ENCODE peak calls at places on chromosomes 7 and 10, in nine cellular contexts. One of them, this sample, is unnamed.

GRCh38 chr10:12041766-12042408 is 722 bp downstream of the UPF2 start:
- DNase-seq in uterus: no peak
- DNase-seq in lung: no peak
- DNase-seq in cardiac muscle cell: peak; percentile 31
- DNase-seq in HCT116: no peak
- DNase-seq in GM23338: peak; percentile 39
- DNase-seq in neural progenitor cell: peak; percentile 20
- DNase-seq in esophagus muscularis mucosa: no peak
- DNase-seq in mucosa of descending colon: peak; percentile 55
- DNase-seq in this sample: peak; percentile 51

GRCh38 chr10:77578583-77579227 is 58.9 kb downstream of the KCNMA1 start:
- DNase-seq in lung: no peak
- DNase-seq in cardiac muscle cell: no peak
- DNase-seq in uterus: no peak
- DNase-seq in HCT116: no peak
- DNase-seq in neural progenitor cell: no peak
- DNase-seq in esophagus muscularis mucosa: no peak
- DNase-seq in GM23338: no peak
- DNase-seq in mucosa of descending colon: no peak
- DNase-seq in this sample: no peak

GRCh38 chr10:124127965-124128810 is 34.8 kb upstream of the CHST15 start:
- DNase-seq in uterus: no peak
- DNase-seq in esophagus muscularis mucosa: no peak
- DNase-seq in cardiac muscle cell: no peak
- DNase-seq in mucosa of descending colon: no peak
- DNase-seq in neural progenitor cell: no peak
- DNase-seq in lung: no peak
- DNase-seq in HCT116: no peak
- DNase-seq in GM23338: no peak
- DNase-seq in this sample: no peak

GRCh38 chr7:97024209-97025129 is at the start of gene DLX5:
- DNase-seq in esophagus muscularis mucosa: peak; percentile 89
- DNase-seq in lung: no peak
- DNase-seq in HCT116: no peak
- DNase-seq in uterus: no peak
- DNase-seq in GM23338: peak; percentile 95
- DNase-seq in cardiac muscle cell: no peak
- DNase-seq in neural progenitor cell: peak; percentile 90
- DNase-seq in mucosa of descending colon: no peak
- DNase-seq in this sample: no peak

GRCh38 chr7:1767524-1767923 is 97.4 kb downstream of the ELFN1 start:
- DNase-seq in esophagus muscularis mucosa: no peak
- DNase-seq in neural progenitor cell: peak; percentile 53
- DNase-seq in cardiac muscle cell: peak; percentile 42
- DNase-seq in HCT116: peak; percentile 10
- DNase-seq in mucosa of descending colon: no peak
- DNase-seq in uterus: no peak
- DNase-seq in lung: no peak
- DNase-seq in GM23338: peak; percentile 66
- DNase-seq in this sample: no peak

GRCh38 chr10:61935085-61935484 is 33.6 kb downstream of the ARID5B start:
- DNase-seq in lung: no peak
- DNase-seq in cardiac muscle cell: no peak
- DNase-seq in esophagus muscularis mucosa: no peak
- DNase-seq in GM23338: no peak
- DNase-seq in HCT116: no peak
- DNase-seq in uterus: no peak
- DNase-seq in neural progenitor cell: no peak
- DNase-seq in mucosa of descending colon: no peak
- DNase-seq in this sample: no peak

GRCh38 chr7:114294036-114294435 is 120.6 kb upstream of the FOXP2 start:
- DNase-seq in uterus: no peak
- DNase-seq in lung: no peak
- DNase-seq in mucosa of descending colon: no peak
- DNase-seq in GM23338: no peak
- DNase-seq in esophagus muscularis mucosa: no peak
- DNase-seq in neural progenitor cell: no peak
- DNase-seq in cardiac muscle cell: no peak
- DNase-seq in HCT116: no peak
- DNase-seq in this sample: no peak

GRCh38 chr10:109735776-109736175 is 187.5 kb downstream of the XPNPEP1 start:
- DNase-seq in neural progenitor cell: no peak
- DNase-seq in uterus: no peak
- DNase-seq in lung: no peak
- DNase-seq in GM23338: no peak
- DNase-seq in mucosa of descending colon: no peak
- DNase-seq in esophagus muscularis mucosa: no peak
- DNase-seq in HCT116: no peak
- DNase-seq in cardiac muscle cell: no peak
- DNase-seq in this sample: no peak

GRCh38 chr7:145718129-145718528 is 398.5 kb upstream of the CNTNAP2 start:
- DNase-seq in mucosa of descending colon: no peak
- DNase-seq in cardiac muscle cell: no peak
- DNase-seq in esophagus muscularis mucosa: no peak
- DNase-seq in neural progenitor cell: peak; percentile 71
- DNase-seq in HCT116: no peak
- DNase-seq in uterus: no peak
- DNase-seq in GM23338: peak; percentile 16
- DNase-seq in lung: no peak
- DNase-seq in this sample: no peak

GRCh38 chr7:25968205-25968993 is 183.6 kb upstream of the NFE2L3 start:
- DNase-seq in GM23338: no peak
- DNase-seq in mucosa of descending colon: no peak
- DNase-seq in esophagus muscularis mucosa: no peak
- DNase-seq in HCT116: no peak
- DNase-seq in uterus: no peak
- DNase-seq in lung: no peak
- DNase-seq in cardiac muscle cell: no peak
- DNase-seq in neural progenitor cell: no peak
- DNase-seq in this sample: no peak

GRCh38 chr10:31262672-31263071 is 56.3 kb upstream of the ZEB1 start:
- DNase-seq in lung: no peak
- DNase-seq in cardiac muscle cell: no peak
- DNase-seq in uterus: no peak
- DNase-seq in neural progenitor cell: no peak
- DNase-seq in GM23338: no peak
- DNase-seq in mucosa of descending colon: peak; percentile 9
- DNase-seq in esophagus muscularis mucosa: no peak
- DNase-seq in HCT116: no peak
- DNase-seq in this sample: no peak

GRCh38 chr10:17084258-17084657 is 45.4 kb downstream of the CUBN start:
- DNase-seq in esophagus muscularis mucosa: no peak
- DNase-seq in HCT116: no peak
- DNase-seq in GM23338: no peak
- DNase-seq in cardiac muscle cell: no peak
- DNase-seq in mucosa of descending colon: no peak
- DNase-seq in neural progenitor cell: no peak
- DNase-seq in lung: no peak
- DNase-seq in uterus: no peak
- DNase-seq in this sample: no peak

GRCh38 chr7:97018775-97019535 is 5.7 kb downstream of the DLX5 start:
- DNase-seq in esophagus muscularis mucosa: peak; percentile 64
- DNase-seq in lung: no peak
- DNase-seq in cardiac muscle cell: no peak
- DNase-seq in GM23338: peak; percentile 48
- DNase-seq in mucosa of descending colon: no peak
- DNase-seq in uterus: no peak
- DNase-seq in HCT116: no peak
- DNase-seq in neural progenitor cell: peak; percentile 57
- DNase-seq in this sample: no peak

GRCh38 chr10:132847856-132848255 is 61.9 kb upstream of the NKX6-2 start:
- DNase-seq in GM23338: no peak
- DNase-seq in uterus: no peak
- DNase-seq in esophagus muscularis mucosa: no peak
- DNase-seq in HCT116: no peak
- DNase-seq in neural progenitor cell: no peak
- DNase-seq in lung: no peak
- DNase-seq in mucosa of descending colon: no peak
- DNase-seq in cardiac muscle cell: no peak
- DNase-seq in this sample: no peak

GRCh38 chr10:97069576-97070362 is 116.0 kb downstream of the SLIT1 start:
- DNase-seq in uterus: no peak
- DNase-seq in GM23338: no peak
- DNase-seq in esophagus muscularis mucosa: no peak
- DNase-seq in HCT116: peak; percentile 68
- DNase-seq in neural progenitor cell: no peak
- DNase-seq in cardiac muscle cell: no peak
- DNase-seq in mucosa of descending colon: no peak
- DNase-seq in lung: no peak
- DNase-seq in this sample: no peak

GRCh38 chr7:10022957-10023356 is 950.7 kb upstream of the PHF14 start:
- DNase-seq in lung: no peak
- DNase-seq in HCT116: peak; percentile 12
- DNase-seq in uterus: no peak
- DNase-seq in cardiac muscle cell: peak; percentile 67
- DNase-seq in mucosa of descending colon: no peak
- DNase-seq in GM23338: peak; percentile 72
- DNase-seq in esophagus muscularis mucosa: no peak
- DNase-seq in neural progenitor cell: peak; percentile 62
- DNase-seq in this sample: no peak

GRCh38 chr10:88064608-88065383 is 201.4 kb downstream of the PTEN start:
- DNase-seq in neural progenitor cell: no peak
- DNase-seq in GM23338: no peak
- DNase-seq in cardiac muscle cell: no peak
- DNase-seq in HCT116: no peak
- DNase-seq in uterus: peak; percentile 82
- DNase-seq in mucosa of descending colon: peak; percentile 50
- DNase-seq in esophagus muscularis mucosa: peak; percentile 93
- DNase-seq in lung: peak; percentile 72
- DNase-seq in this sample: peak; percentile 54

GRCh38 chr7:39709768-39710291 is 86.5 kb downstream of the RALA start:
- DNase-seq in lung: no peak
- DNase-seq in esophagus muscularis mucosa: no peak
- DNase-seq in mucosa of descending colon: peak; percentile 20
- DNase-seq in uterus: no peak
- DNase-seq in HCT116: no peak
- DNase-seq in cardiac muscle cell: peak; percentile 47
- DNase-seq in GM23338: peak; percentile 42
- DNase-seq in neural progenitor cell: peak; percentile 68
- DNase-seq in this sample: no peak

GRCh38 chr7:96388620-96389383 is 66.9 kb upstream of the SLC25A13 start:
- DNase-seq in lung: no peak
- DNase-seq in cardiac muscle cell: no peak
- DNase-seq in uterus: peak; percentile 39
- DNase-seq in neural progenitor cell: no peak
- DNase-seq in GM23338: peak; percentile 11
- DNase-seq in HCT116: no peak
- DNase-seq in mucosa of descending colon: no peak
- DNase-seq in esophagus muscularis mucosa: no peak
- DNase-seq in this sample: no peak

GRCh38 chr7:28298870-28299484 is 113.3 kb upstream of the CREB5 start:
- DNase-seq in GM23338: peak; percentile 89
- DNase-seq in mucosa of descending colon: peak; percentile 40
- DNase-seq in neural progenitor cell: peak; percentile 81
- DNase-seq in uterus: no peak
- DNase-seq in cardiac muscle cell: peak; percentile 79
- DNase-seq in HCT116: peak; percentile 48
- DNase-seq in lung: no peak
- DNase-seq in esophagus muscularis mucosa: no peak
- DNase-seq in this sample: no peak

DNA sequence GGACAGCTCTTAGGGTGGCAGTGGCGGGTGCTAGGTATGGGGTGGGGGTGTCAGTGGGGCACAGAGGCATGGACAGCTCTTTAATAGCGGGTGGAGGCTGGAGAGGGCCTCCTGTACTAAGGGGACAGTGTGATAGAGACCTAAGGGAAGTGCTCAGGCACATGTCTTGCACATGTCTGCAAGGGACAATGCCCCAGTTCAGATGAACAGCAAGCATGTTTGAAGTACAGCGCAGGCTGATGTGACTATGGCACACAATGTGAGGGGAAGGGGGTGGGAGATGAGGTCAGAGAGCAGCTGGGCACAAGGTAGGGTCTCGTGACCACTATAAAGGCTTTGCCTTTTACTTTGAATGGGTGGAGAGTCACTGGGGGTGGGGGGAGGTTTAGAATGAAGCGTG is 3.5 kb downstream of the GIMAP8 start:
- DNase-seq in GM23338: no peak
- DNase-seq in neural progenitor cell: no peak
- DNase-seq in HCT116: no peak
- DNase-seq in esophagus muscularis mucosa: no peak
- DNase-seq in lung: no peak
- DNase-seq in uterus: no peak
- DNase-seq in cardiac muscle cell: no peak
- DNase-seq in mucosa of descending colon: no peak
- DNase-seq in this sample: no peak
- H3K4me3 ChIP-seq in GM23338: no peak overlapping the region
- H3K4me3 ChIP-seq in neural progenitor cell: no peak overlapping the region
- H3K4me3 ChIP-seq in HCT116: no peak overlapping the region
- H3K4me3 ChIP-seq in esophagus muscularis mucosa: peak overlapping the region; percentile 48
- H3K4me3 ChIP-seq in lung: no peak overlapping the region
- H3K4me3 ChIP-seq in uterus: no peak overlapping the region
- H3K4me3 ChIP-seq in cardiac muscle cell: no peak overlapping the region
- H3K4me3 ChIP-seq in mucosa of descending colon: no peak overlapping the region
- H3K4me3 ChIP-seq in this sample: no peak overlapping the region

GRCh38 chr10:90652519-90652918 is 205.3 kb downstream of the HTR7 start:
- DNase-seq in cardiac muscle cell: peak; percentile 9
- DNase-seq in GM23338: peak; percentile 60
- DNase-seq in uterus: no peak
- DNase-seq in HCT116: peak; percentile 34
- DNase-seq in mucosa of descending colon: no peak
- DNase-seq in lung: no peak
- DNase-seq in neural progenitor cell: peak; percentile 23
- DNase-seq in esophagus muscularis mucosa: no peak
- DNase-seq in this sample: no peak
- TF ChIP-seq CTCF in cardiac muscle cell: peak; percentile 66
- TF ChIP-seq CTCF in GM23338: peak; percentile 75
- TF ChIP-seq CTCF in uterus: no peak
- TF ChIP-seq CTCF in HCT116: peak; percentile 66
- TF ChIP-seq CTCF in mucosa of descending colon: no peak
- TF ChIP-seq CTCF in lung: no peak
- TF ChIP-seq CTCF in neural progenitor cell: peak; percentile 50
- TF ChIP-seq CTCF in esophagus muscularis mucosa: no peak
- TF ChIP-seq CTCF in this sample: no peak

DNA sequence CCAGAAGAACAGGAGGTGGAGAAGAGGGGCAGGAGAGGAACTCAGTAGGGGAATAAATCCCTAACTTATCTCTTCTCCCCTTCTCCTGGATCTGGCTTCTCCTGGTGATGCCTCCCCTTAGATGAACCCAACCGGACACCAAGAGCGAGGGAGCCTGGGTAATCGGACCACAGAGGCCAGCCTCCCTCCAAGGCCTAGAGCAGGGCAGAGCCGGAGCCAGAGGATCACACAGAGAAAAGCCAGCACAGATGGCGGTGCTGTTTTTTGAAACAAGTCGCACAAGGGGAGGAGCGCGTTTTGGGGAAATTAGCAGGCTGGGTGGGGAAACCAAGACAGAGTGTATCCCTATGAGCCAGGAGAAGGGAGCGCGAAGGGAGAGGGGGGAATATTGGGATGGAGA is 4.9 kb upstream of the SRRM3 start:
- DNase-seq in mucosa of descending colon: no peak
- DNase-seq in neural progenitor cell: no peak
- DNase-seq in lung: no peak
- DNase-seq in uterus: no peak
- DNase-seq in HCT116: no peak
- DNase-seq in GM23338: no peak
- DNase-seq in esophagus muscularis mucosa: no peak
- DNase-seq in cardiac muscle cell: no peak
- DNase-seq in this sample: no peak
- H3K36me3 ChIP-seq in mucosa of descending colon: no peaks in the 10 kb centered on the region
- H3K36me3 ChIP-seq in neural progenitor cell: no peaks in the 10 kb centered on the region
- H3K36me3 ChIP-seq in lung: no peaks in the 10 kb centered on the region
- H3K36me3 ChIP-seq in uterus: no peaks in the 10 kb centered on the region
- H3K36me3 ChIP-seq in HCT116: no peaks in the 10 kb centered on the region
- H3K36me3 ChIP-seq in GM23338: no peaks in the 10 kb centered on the region
- H3K36me3 ChIP-seq in esophagus muscularis mucosa: no peaks in the 10 kb centered on the region
- H3K36me3 ChIP-seq in cardiac muscle cell: no peaks in the 10 kb centered on the region
- H3K36me3 ChIP-seq in this sample: no peaks in the 10 kb centered on the region

GRCh38 chr7:83161186-83161585 is 1.5 kb downstream of the PCLO start:
- DNase-seq in uterus: no peak
- DNase-seq in GM23338: peak; percentile 49
- DNase-seq in esophagus muscularis mucosa: no peak
- DNase-seq in cardiac muscle cell: peak; percentile 54
- DNase-seq in HCT116: no peak
- DNase-seq in mucosa of descending colon: no peak
- DNase-seq in lung: no peak
- DNase-seq in neural progenitor cell: peak; percentile 13
- DNase-seq in this sample: no peak
- H3K4me3 ChIP-seq in uterus: no peak overlapping the region
- H3K4me3 ChIP-seq in GM23338: peak overlapping the region; percentile 79
- H3K4me3 ChIP-seq in esophagus muscularis mucosa: no peak overlapping the region
- H3K4me3 ChIP-seq in cardiac muscle cell: no peak overlapping the region
- H3K4me3 ChIP-seq in HCT116: no peak overlapping the region
- H3K4me3 ChIP-seq in mucosa of descending colon: no peak overlapping the region
- H3K4me3 ChIP-seq in lung: no peak overlapping the region
- H3K4me3 ChIP-seq in neural progenitor cell: peak overlapping the region; percentile 73
- H3K4me3 ChIP-seq in this sample: no peak overlapping the region